ENCODE peak calls at places on chromosomes 2 and 18, in seven cellular contexts. W is endothelial cell, U is AG04449, F is Peyer's patch, H is GM12865, S is fibroblast of lung, L is ovary. X is an unnamed sample.
A peak's percentile ranks its signal among the peaks of the same experiment; 100 is the strongest.

GRCh38 chr2:198545411-198545810 is 741.0 kb downstream of the PLCL1 start:
- DNase-seq in F (no peak), S (peak; percentile 2), U (no peak), W (no peak), H (no peak), L (no peak), X (no peak)

GRCh38 chr18:47413327-47413726 is 161.9 kb upstream of the SKOR2 start:
- DNase-seq in L (no peak), S (no peak), F (no peak), U (no peak), H (no peak), W (no peak), X (no peak)

GRCh38 chr2:132783883-132784282 is 113.9 kb upstream of the LYPD1 start:
- DNase-seq in L (no peak), S (no peak), W (no peak), H (no peak), U (no peak), F (no peak), X (no peak)

GRCh38 chr2:114127372-114127771 is 237.5 kb downstream of the ACTR3 start:
- DNase-seq in H (no peak), U (no peak), F (no peak), S (peak; percentile 39), L (no peak), W (no peak), X (no peak)

GRCh38 chr2:213229814-213230213 is 54.5 kb upstream of the SPAG16 start:
- DNase-seq in L (no peak), W (no peak), H (no peak), S (peak; percentile 86), U (peak; percentile 36), F (no peak), X (no peak)

GRCh38 chr18:75548353-75548752 is 120.8 kb upstream of the SMIM21 start:
- DNase-seq in U (no peak), W (no peak), S (peak; percentile 16), L (no peak), H (peak; percentile 26), F (no peak), X (no peak)

GRCh38 chr2:58137221-58137620 is 90.6 kb downstream of the VRK2 start:
- DNase-seq in F (no peak), L (no peak), U (no peak), S (peak; percentile 87), H (no peak), W (no peak), X (no peak)

GRCh38 chr2:168210216-168210897 is 37.0 kb downstream of the STK39 start:
- DNase-seq in H (no peak), S (peak; percentile 60), U (no peak), L (no peak), F (no peak), W (no peak), X (no peak)

GRCh38 chr2:222722327-222722946 is 51.0 kb downstream of the MOGAT1 start:
- DNase-seq in S (peak; percentile 88), U (peak; percentile 57), H (peak; percentile 85), W (no peak), F (no peak), L (no peak), X (no peak)

GRCh38 chr18:68847219-68847860 is 49.5 kb downstream of the CCDC102B start:
- DNase-seq in U (no peak), H (peak; percentile 42), L (no peak), W (no peak), F (no peak), S (peak; percentile 35), X (no peak)

GRCh38 chr2:216283038-216283900 is 89.0 kb downstream of the MARCHF4 start:
- DNase-seq in W (peak; percentile 69), F (no peak), L (no peak), H (peak; percentile 64), U (no peak), S (no peak), X (no peak)

GRCh38 chr2:239319261-239319661 is 81.6 kb downstream of the HDAC4 start:
- DNase-seq in U (no peak), H (no peak), S (no peak), F (peak; percentile 67), W (no peak), L (peak; percentile 66), X (no peak)

GRCh38 chr2:177147093-177147694 is 65.4 kb upstream of the HNRNPA3 start:
- DNase-seq in L (no peak), H (peak; percentile 72), F (no peak), S (peak; percentile 47), U (peak; percentile 29), W (no peak), X (no peak)

GRCh38 chr18:75475228-75475627 is 47.7 kb upstream of the SMIM21 start:
- DNase-seq in S (peak; percentile 87), U (peak; percentile 66), F (no peak), L (no peak), H (no peak), W (no peak), X (no peak)

GRCh38 chr2:224982226-224982625 is 60.0 kb downstream of the DOCK10 start:
- DNase-seq in L (no peak), F (no peak), H (no peak), U (no peak), S (peak; percentile 40), W (no peak), X (no peak)

GRCh38 chr18:67525328-67526110 is 9.0 kb upstream of the DSEL start:
- DNase-seq in H (no peak), F (peak; percentile 56), W (no peak), L (peak; percentile 71), U (peak; percentile 94), S (peak; percentile 99), X (no peak)

GRCh38 chr18:59228361-59228760 is 8.4 kb downstream of the GRP start:
- DNase-seq in W (no peak), H (no peak), S (no peak), L (no peak), U (peak; percentile 55), F (no peak), X (no peak)

GRCh38 chr2:176126929-176127768 is 2.4 kb upstream of the HOXD8 start:
- DNase-seq in L (peak; percentile 84), S (peak; percentile 33), H (peak; percentile 61), W (peak; percentile 69), U (no peak), F (peak; percentile 87), X (no peak)

GRCh38 chr2:31219131-31219969 is 2.0 kb upstream of the CAPN14 start:
- DNase-seq in U (no peak), W (no peak), F (peak; percentile 77), L (no peak), H (peak; percentile 90), S (no peak), X (peak; percentile 67)

GRCh38 chr18:2147866-2148265 is 423.4 kb downstream of the METTL4 start:
- DNase-seq in L (no peak), U (no peak), W (no peak), S (peak; percentile 80), H (no peak), F (no peak), X (no peak)

GRCh38 chr18:74972354-74972753 is 236.6 kb downstream of the PTGR3 start:
- DNase-seq in F (no peak), W (no peak), H (no peak), L (no peak), S (no peak), U (no peak), X (no peak)

GRCh38 chr2:20539776-20540586 is 93.1 kb downstream of the RHOB start:
- DNase-seq in S (peak; percentile 14), L (no peak), F (no peak), H (peak; percentile 22), W (no peak), U (no peak), X (no peak)

GRCh38 chr2:99640568-99641215 is 150.9 kb upstream of the REV1 start:
- DNase-seq in L (no peak), S (peak; percentile 60), H (no peak), W (no peak), U (no peak), F (no peak), X (no peak)

GRCh38 chr18:2326999-2327398 is 244.3 kb downstream of the METTL4 start:
- DNase-seq in W (no peak), L (no peak), S (peak; percentile 35), H (no peak), F (no peak), U (no peak), X (no peak)

GRCh38 chr2:223414646-223415045 is 187.5 kb downstream of the SCG2 start:
- DNase-seq in S (peak; percentile 94), W (no peak), F (no peak), H (no peak), U (peak; percentile 65), L (peak; percentile 68), X (no peak)

GRCh38 chr2:238173692-238174091 is 14.9 kb downstream of the ERFE start:
- DNase-seq in F (no peak), H (no peak), W (no peak), S (no peak), U (no peak), L (no peak), X (no peak)
- TF ChIP-seq CTCF in F (no peak), H (peak; percentile 26), W (no peak), S (no peak), U (peak; percentile 25), L (no peak), X (no peak)

GRCh38 chr2:60641866-60642788 is 88.7 kb upstream of the BCL11A start:
- DNase-seq in S (peak; percentile 42), F (peak; percentile 58), W (peak; percentile 39), U (no peak), H (peak; percentile 70), L (no peak), X (no peak)
- TF ChIP-seq CTCF in S (peak; percentile 60), F (peak; percentile 50), W (peak; percentile 91), U (peak; percentile 43), H (peak; percentile 74), L (peak; percentile 24), X (peak; percentile 86)

GRCh38 chr2:69490486-69490885 is 53.3 kb upstream of the NFU1 start:
- DNase-seq in U (no peak), H (peak; percentile 38), F (no peak), S (no peak), L (no peak), W (no peak), X (no peak)

GRCh38 chr2:69491864-69492263 is 54.6 kb upstream of the NFU1 start:
- DNase-seq in U (no peak), L (no peak), F (no peak), W (no peak), S (no peak), H (no peak), X (no peak)

GRCh38 chr2:69494126-69494525 is 56.9 kb upstream of the NFU1 start:
- DNase-seq in H (no peak), W (no peak), L (no peak), F (no peak), S (no peak), U (no peak), X (no peak)

GRCh38 chr2:69495008-69495407 is 57.8 kb upstream of the NFU1 start:
- DNase-seq in S (no peak), L (no peak), W (no peak), F (no peak), U (no peak), H (no peak), X (no peak)

GRCh38 chr2:69493268-69493667 is 56.0 kb upstream of the NFU1 start:
- DNase-seq in U (no peak), S (no peak), L (no peak), H (no peak), W (no peak), F (no peak), X (no peak)
- TF ChIP-seq CTCF in U (no peak), S (no peak), L (no peak), H (no peak), W (no peak), F (no peak), X (no peak)

GRCh38 chr2:218570850-218571249 is 2.2 kb downstream of the CNOT9 start:
- DNase-seq in F (no peak), S (peak; percentile 58), W (no peak), U (no peak), L (no peak), H (peak; percentile 15), X (no peak)
- TF ChIP-seq CTCF in F (no peak), S (no peak), W (no peak), U (no peak), L (no peak), H (no peak), X (no peak)